ENCODE peak calls at places on chromosome 2, in seven cellular contexts. One of them, this sample, is unnamed.

GRCh38 chr2:73031725-73032701 is 39.5 kb downstream of the SFXN5 start:
- DNase-seq in mucosa of gallbladder: peak; percentile 40
- DNase-seq in left ventricle myocardium inferior: no peak
- DNase-seq in mucosa of descending colon: peak; percentile 80
- DNase-seq in NCI-H1092 treated with DMSO at 0.1 percent for 48 hours: no peak
- DNase-seq in colonic mucosa: peak; percentile 83
- DNase-seq in NT2/D1: no peak
- DNase-seq in this sample: no peak

GRCh38 chr2:237951878-237952277 is 14.9 kb upstream of the UBE2F start:
- DNase-seq in NCI-H1092 treated with DMSO at 0.1 percent for 48 hours: no peak
- DNase-seq in left ventricle myocardium inferior: no peak
- DNase-seq in NT2/D1: no peak
- DNase-seq in mucosa of gallbladder: no peak
- DNase-seq in colonic mucosa: no peak
- DNase-seq in mucosa of descending colon: no peak
- DNase-seq in this sample: no peak

GRCh38 chr2:113757059-113757657 is 716 bp upstream of the SLC35F5 start:
- DNase-seq in NT2/D1: no peak
- DNase-seq in left ventricle myocardium inferior: no peak
- DNase-seq in mucosa of descending colon: peak; percentile 52
- DNase-seq in NCI-H1092 treated with DMSO at 0.1 percent for 48 hours: peak; percentile 61
- DNase-seq in colonic mucosa: peak; percentile 32
- DNase-seq in mucosa of gallbladder: no peak
- DNase-seq in this sample: no peak

GRCh38 chr2:44291281-44292248 is 16.3 kb downstream of the SLC3A1 start:
- DNase-seq in NCI-H1092 treated with DMSO at 0.1 percent for 48 hours: peak; percentile 78
- DNase-seq in mucosa of gallbladder: peak; percentile 92
- DNase-seq in colonic mucosa: peak; percentile 76
- DNase-seq in NT2/D1: no peak
- DNase-seq in left ventricle myocardium inferior: no peak
- DNase-seq in mucosa of descending colon: peak; percentile 69
- DNase-seq in this sample: peak; percentile 77

GRCh38 chr2:53455094-53455493 is 312.5 kb upstream of the CHAC2 start:
- DNase-seq in NT2/D1: no peak
- DNase-seq in mucosa of gallbladder: no peak
- DNase-seq in mucosa of descending colon: no peak
- DNase-seq in NCI-H1092 treated with DMSO at 0.1 percent for 48 hours: no peak
- DNase-seq in left ventricle myocardium inferior: no peak
- DNase-seq in colonic mucosa: no peak
- DNase-seq in this sample: no peak

GRCh38 chr2:183010112-183010511 is 28.1 kb downstream of the NCKAP1 start:
- DNase-seq in NT2/D1: no peak
- DNase-seq in colonic mucosa: no peak
- DNase-seq in mucosa of gallbladder: no peak
- DNase-seq in NCI-H1092 treated with DMSO at 0.1 percent for 48 hours: no peak
- DNase-seq in left ventricle myocardium inferior: peak; percentile 29
- DNase-seq in mucosa of descending colon: no peak
- DNase-seq in this sample: peak; percentile 90

GRCh38 chr2:164257794-164258193 is 363.5 kb downstream of the GRB14 start:
- DNase-seq in left ventricle myocardium inferior: no peak
- DNase-seq in mucosa of gallbladder: no peak
- DNase-seq in colonic mucosa: no peak
- DNase-seq in mucosa of descending colon: no peak
- DNase-seq in NCI-H1092 treated with DMSO at 0.1 percent for 48 hours: peak; percentile 2
- DNase-seq in NT2/D1: no peak
- DNase-seq in this sample: no peak

GRCh38 chr2:27126252-27126710 is 2.7 kb downstream of the ABHD1 start:
- DNase-seq in mucosa of gallbladder: no peak
- DNase-seq in NT2/D1: no peak
- DNase-seq in mucosa of descending colon: no peak
- DNase-seq in colonic mucosa: no peak
- DNase-seq in NCI-H1092 treated with DMSO at 0.1 percent for 48 hours: no peak
- DNase-seq in left ventricle myocardium inferior: no peak
- DNase-seq in this sample: no peak

GRCh38 chr2:227127236-227127635 is 36.8 kb downstream of the COL4A4 start:
- DNase-seq in NCI-H1092 treated with DMSO at 0.1 percent for 48 hours: peak; percentile 51
- DNase-seq in mucosa of descending colon: no peak
- DNase-seq in mucosa of gallbladder: no peak
- DNase-seq in colonic mucosa: no peak
- DNase-seq in left ventricle myocardium inferior: no peak
- DNase-seq in NT2/D1: no peak
- DNase-seq in this sample: no peak

GRCh38 chr2:109193807-109194702 is 65.0 kb downstream of the SH3RF3 start:
- DNase-seq in colonic mucosa: no peak
- DNase-seq in left ventricle myocardium inferior: no peak
- DNase-seq in mucosa of descending colon: no peak
- DNase-seq in NCI-H1092 treated with DMSO at 0.1 percent for 48 hours: no peak
- DNase-seq in NT2/D1: no peak
- DNase-seq in mucosa of gallbladder: no peak
- DNase-seq in this sample: no peak

GRCh38 chr2:54482725-54483124 is 26.6 kb downstream of the SPTBN1 start:
- DNase-seq in NT2/D1: no peak
- DNase-seq in colonic mucosa: no peak
- DNase-seq in mucosa of gallbladder: no peak
- DNase-seq in NCI-H1092 treated with DMSO at 0.1 percent for 48 hours: no peak
- DNase-seq in left ventricle myocardium inferior: no peak
- DNase-seq in mucosa of descending colon: no peak
- DNase-seq in this sample: peak; percentile 83

GRCh38 chr2:102313025-102313424 is 1.7 kb downstream of the IL1RL1 start:
- DNase-seq in mucosa of descending colon: no peak
- DNase-seq in colonic mucosa: no peak
- DNase-seq in left ventricle myocardium inferior: no peak
- DNase-seq in NT2/D1: no peak
- DNase-seq in mucosa of gallbladder: no peak
- DNase-seq in NCI-H1092 treated with DMSO at 0.1 percent for 48 hours: no peak
- DNase-seq in this sample: no peak

GRCh38 chr2:69084492-69084891 is 71.5 kb downstream of the ANTXR1 start:
- DNase-seq in colonic mucosa: no peak
- DNase-seq in left ventricle myocardium inferior: no peak
- DNase-seq in NCI-H1092 treated with DMSO at 0.1 percent for 48 hours: no peak
- DNase-seq in mucosa of gallbladder: no peak
- DNase-seq in mucosa of descending colon: no peak
- DNase-seq in NT2/D1: no peak
- DNase-seq in this sample: no peak

GRCh38 chr2:168192839-168193616 is 54.4 kb downstream of the STK39 start:
- DNase-seq in left ventricle myocardium inferior: no peak
- DNase-seq in NT2/D1: no peak
- DNase-seq in mucosa of descending colon: no peak
- DNase-seq in colonic mucosa: peak; percentile 55
- DNase-seq in mucosa of gallbladder: no peak
- DNase-seq in NCI-H1092 treated with DMSO at 0.1 percent for 48 hours: no peak
- DNase-seq in this sample: peak; percentile 48

GRCh38 chr2:98556634-98557033 is 51.7 kb downstream of the COA5 start:
- DNase-seq in left ventricle myocardium inferior: no peak
- DNase-seq in colonic mucosa: no peak
- DNase-seq in NCI-H1092 treated with DMSO at 0.1 percent for 48 hours: no peak
- DNase-seq in NT2/D1: no peak
- DNase-seq in mucosa of descending colon: no peak
- DNase-seq in mucosa of gallbladder: no peak
- DNase-seq in this sample: no peak

GRCh38 chr2:145116834-145117233 is 596.9 kb upstream of the ZEB2 start:
- DNase-seq in NCI-H1092 treated with DMSO at 0.1 percent for 48 hours: no peak
- DNase-seq in NT2/D1: no peak
- DNase-seq in mucosa of gallbladder: no peak
- DNase-seq in colonic mucosa: no peak
- DNase-seq in left ventricle myocardium inferior: no peak
- DNase-seq in mucosa of descending colon: no peak
- DNase-seq in this sample: no peak

GRCh38 chr2:226699321-226699720 is 100.3 kb downstream of the IRS1 start:
- DNase-seq in left ventricle myocardium inferior: peak; percentile 70
- DNase-seq in NT2/D1: no peak
- DNase-seq in colonic mucosa: peak; percentile 20
- DNase-seq in mucosa of gallbladder: peak; percentile 45
- DNase-seq in NCI-H1092 treated with DMSO at 0.1 percent for 48 hours: no peak
- DNase-seq in mucosa of descending colon: peak; percentile 38
- DNase-seq in this sample: peak; percentile 26

GRCh38 chr2:98269830-98270229 is 76.4 kb upstream of the CNGA3 start:
- DNase-seq in mucosa of gallbladder: no peak
- DNase-seq in NT2/D1: no peak
- DNase-seq in mucosa of descending colon: no peak
- DNase-seq in colonic mucosa: no peak
- DNase-seq in left ventricle myocardium inferior: no peak
- DNase-seq in NCI-H1092 treated with DMSO at 0.1 percent for 48 hours: no peak
- DNase-seq in this sample: no peak

GRCh38 chr2:51290725-51291124 is 258.8 kb upstream of the NRXN1 start:
- DNase-seq in mucosa of gallbladder: no peak
- DNase-seq in NT2/D1: no peak
- DNase-seq in mucosa of descending colon: no peak
- DNase-seq in left ventricle myocardium inferior: no peak
- DNase-seq in colonic mucosa: no peak
- DNase-seq in NCI-H1092 treated with DMSO at 0.1 percent for 48 hours: no peak
- DNase-seq in this sample: no peak

GRCh38 chr2:126543081-126543480 is 112.9 kb upstream of the GYPC start:
- DNase-seq in NT2/D1: no peak
- DNase-seq in colonic mucosa: no peak
- DNase-seq in NCI-H1092 treated with DMSO at 0.1 percent for 48 hours: no peak
- DNase-seq in left ventricle myocardium inferior: no peak
- DNase-seq in mucosa of descending colon: no peak
- DNase-seq in mucosa of gallbladder: no peak
- DNase-seq in this sample: no peak

GRCh38 chr2:180787330-180787729 is 193.1 kb upstream of the UBE2E3 start:
- DNase-seq in mucosa of descending colon: no peak
- DNase-seq in colonic mucosa: no peak
- DNase-seq in mucosa of gallbladder: no peak
- DNase-seq in NT2/D1: no peak
- DNase-seq in left ventricle myocardium inferior: no peak
- DNase-seq in NCI-H1092 treated with DMSO at 0.1 percent for 48 hours: no peak
- DNase-seq in this sample: no peak

GRCh38 chr2:69166812-69167468 is 154.0 kb downstream of the ANTXR1 start:
- DNase-seq in mucosa of descending colon: no peak
- DNase-seq in mucosa of gallbladder: no peak
- DNase-seq in NCI-H1092 treated with DMSO at 0.1 percent for 48 hours: no peak
- DNase-seq in NT2/D1: no peak
- DNase-seq in left ventricle myocardium inferior: no peak
- DNase-seq in colonic mucosa: no peak
- DNase-seq in this sample: no peak

GRCh38 chr2:36544638-36545338 is 53.2 kb downstream of the FEZ2 start:
- DNase-seq in NCI-H1092 treated with DMSO at 0.1 percent for 48 hours: no peak
- DNase-seq in NT2/D1: no peak
- DNase-seq in left ventricle myocardium inferior: no peak
- DNase-seq in mucosa of gallbladder: no peak
- DNase-seq in mucosa of descending colon: no peak
- DNase-seq in colonic mucosa: no peak
- DNase-seq in this sample: no peak

GRCh38 chr2:135667045-135667444 is 74.6 kb upstream of the UBXN4 start:
- DNase-seq in NCI-H1092 treated with DMSO at 0.1 percent for 48 hours: no peak
- DNase-seq in mucosa of descending colon: no peak
- DNase-seq in NT2/D1: no peak
- DNase-seq in left ventricle myocardium inferior: no peak
- DNase-seq in colonic mucosa: no peak
- DNase-seq in mucosa of gallbladder: no peak
- DNase-seq in this sample: peak; percentile 46

GRCh38 chr2:194166818-194167217 is 1490.2 kb upstream of the SLC39A10 start:
- DNase-seq in colonic mucosa: no peak
- DNase-seq in NCI-H1092 treated with DMSO at 0.1 percent for 48 hours: peak; percentile 31
- DNase-seq in mucosa of gallbladder: peak; percentile 20
- DNase-seq in NT2/D1: peak; percentile 15
- DNase-seq in mucosa of descending colon: no peak
- DNase-seq in left ventricle myocardium inferior: no peak
- DNase-seq in this sample: peak; percentile 51

GRCh38 chr2:40658917-40659316 is 207.0 kb upstream of the SLC8A1 start:
- DNase-seq in colonic mucosa: no peak
- DNase-seq in left ventricle myocardium inferior: no peak
- DNase-seq in mucosa of descending colon: no peak
- DNase-seq in NCI-H1092 treated with DMSO at 0.1 percent for 48 hours: no peak
- DNase-seq in NT2/D1: peak; percentile 3
- DNase-seq in mucosa of gallbladder: no peak
- DNase-seq in this sample: peak; percentile 10